ENCODE peak calls at places on chromosomes 13 and 19, in four cellular contexts. Y is foreskin fibroblast; Q is activated effector memory CD4-positive, alpha-beta T cell treated with anti-CD3 and anti-CD28 coated beads, Interleukin-2, amount 50 U/mL, for 16 hours; B is MM.1S. Z is an unnamed sample.

GRCh38 chr13:42894765-42895181 is 97.3 kb downstream of the EPSTI1 start:
- DNase-seq in Q (no peak), Y (peak), B (no peak), Z (no peak)

GRCh38 chr13:48415516-48415915 is 2.6 kb upstream of the LPAR6 start:
- DNase-seq in B (no peak), Y (no peak), Q (no peak), Z (no peak)

GRCh38 chr13:37023871-37024270 is 23.3 kb downstream of the EXOSC8 start:
- DNase-seq in Y (peak), Q (no peak), B (no peak), Z (no peak)

GRCh38 chr19:56217039-56217949 is 15.2 kb downstream of the ZSCAN5C start:
- DNase-seq in Q (no peak), Y (peak), B (no peak), Z (peak)

GRCh38 chr19:52665529-52665928 is 27.4 kb upstream of the ZNF83 start:
- DNase-seq in Y (peak), B (no peak), Q (no peak), Z (no peak)

GRCh38 chr19:58093071-58093470 is 5.0 kb downstream of the ZSCAN18 start:
- DNase-seq in B (no peak), Y (no peak), Q (no peak), Z (no peak)

GRCh38 chr13:77136902-77137420 is 110.0 kb upstream of the FBXL3 start:
- DNase-seq in Y (peak), B (no peak), Q (no peak), Z (no peak)

GRCh38 chr13:21638319-21639282 is 32.3 kb upstream of the FGF9 start:
- DNase-seq in Y (peak), Q (no peak), B (peak), Z (no peak)

GRCh38 chr19:55494172-55494761 is 6.0 kb downstream of the SSC5D start:
- DNase-seq in B (no peak), Q (no peak), Y (peak), Z (peak)

GRCh38 chr13:80447747-80448146 is 106.8 kb upstream of the SPRY2 start:
- DNase-seq in B (no peak), Y (no peak), Q (no peak), Z (no peak)

GRCh38 chr19:29294343-29294811 is 81.4 kb upstream of the UQCRFS1 start:
- DNase-seq in Q (no peak), Y (no peak), B (no peak), Z (no peak)

GRCh38 chr13:32330438-32330837 is 15.1 kb downstream of the BRCA2 start:
- DNase-seq in B (no peak), Q (no peak), Y (peak), Z (no peak)

GRCh38 chr19:7337380-7338194 is 11.2 kb upstream of the ARHGEF18 start:
- DNase-seq in B (peak), Q (no peak), Y (no peak), Z (no peak)

GRCh38 chr13:60519496-60519895 is 122.5 kb downstream of the TDRD3 start:
- DNase-seq in Y (no peak), Q (no peak), B (no peak), Z (no peak)

GRCh38 chr19:42017040-42017439 is 23.0 kb upstream of the ATP1A3 start:
- DNase-seq in Y (peak), Q (no peak), B (no peak), Z (no peak)

GRCh38 chr19:41802770-41803169 is 6.4 kb downstream of the CEACAM3 start:
- DNase-seq in Q (no peak), Y (no peak), B (no peak), Z (no peak)

GRCh38 chr19:6536138-6536671 is 5.4 kb downstream of the TNFSF9 start:
- DNase-seq in B (peak), Q (peak), Y (no peak), Z (no peak)

GRCh38 chr13:96214804-96215445 is 125.0 kb downstream of the HS6ST3 start:
- DNase-seq in B (no peak), Y (no peak), Q (no peak), Z (no peak)

GRCh38 chr19:56155124-56155687 is 14.1 kb downstream of the ZNF444 start:
- DNase-seq in Y (no peak), B (no peak), Q (no peak), Z (peak)

GRCh38 chr13:28597641-28598040 is 61.3 kb upstream of the POMP start:
- DNase-seq in Q (no peak), Y (peak), B (no peak), Z (no peak)

GRCh38 chr13:30667014-30667413 is 49.3 kb downstream of the USPL1 start:
- DNase-seq in Q (no peak), Y (no peak), B (no peak), Z (no peak)

GRCh38 chr13:75196112-75196855 is 285.7 kb downstream of the TBC1D4 start:
- DNase-seq in Y (peak), B (no peak), Q (no peak), Z (no peak)

GRCh38 chr13:46948338-46948737 is 51.5 kb upstream of the HTR2A start:
- DNase-seq in Q (no peak), B (no peak), Y (no peak), Z (no peak)

GRCh38 chr13:18948664-18949488 is 232.7 kb downstream of the TUBA3C start:
- DNase-seq in Q (peak), Y (no peak), B (no peak), Z (peak)

GRCh38 chr19:8361921-8362793 is 1.8 kb upstream of the ANGPTL4 start:
- DNase-seq in Y (peak), B (peak), Q (no peak), Z (peak)

GRCh38 chr19:10655457-10656312 is 1.5 kb downstream of the ILF3 start:
- DNase-seq in Y (peak), Q (peak), B (no peak), Z (no peak)

GRCh38 chr13:113649212-113649611 is 8.8 kb downstream of the ATP4B start:
- DNase-seq in Y (no peak), Q (peak), B (no peak), Z (peak)

GRCh38 chr13:95643814-95644598 is 500 bp downstream of the DZIP1 start:
- DNase-seq in Q (no peak), B (no peak), Y (peak), Z (peak)

GRCh38 chr19:13082192-13083007 is 20.3 kb downstream of the LYL1 start:
- DNase-seq in B (no peak), Y (peak), Q (no peak), Z (no peak)

Z was measured in posterior vena cava.